ENCODE peak calls at places on chromosomes 13 and 19, in eight cellular contexts. C is breast epithelium, W is HL-60, O is stomach, Y is H1, V is upper lobe of left lung, J is GM12878, K is SK-N-SH. I is an unnamed sample.
A peak's percentile ranks its signal among the peaks of the same experiment; 100 is the strongest.

GRCh38 chr13:80036845-80037504 is 304.0 kb downstream of the SPRY2 start:
- DNase-seq in C (no peak), W (peak; percentile 89), O (no peak), Y (no peak), V (no peak), J (no peak), K (no peak), I (no peak)

GRCh38 chr13:77832339-77833100 is 86.1 kb downstream of the EDNRB start:
- DNase-seq in C (no peak), W (peak; percentile 69), O (no peak), Y (no peak), V (no peak), J (no peak), K (no peak), I (no peak)

GRCh38 chr13:37747071-37747612 is 122.4 kb downstream of the TRPC4 start:
- DNase-seq in C (no peak), W (no peak), O (no peak), Y (no peak), V (no peak), J (no peak), K (no peak), I (no peak)

GRCh38 chr13:41501281-41501680 is 43.9 kb downstream of the RGCC start:
- DNase-seq in C (no peak), W (no peak), O (no peak), Y (no peak), V (no peak), J (no peak), K (no peak), I (no peak)

GRCh38 chr19:50717026-50717723 is 2.4 kb downstream of the SHANK1 start:
- DNase-seq in C (no peak), W (no peak), O (no peak), Y (no peak), V (peak; percentile 79), J (no peak), K (no peak), I (no peak)

GRCh38 chr13:110616103-110617101 is 1.1 kb downstream of the NAXD start:
- DNase-seq in C (peak; percentile 57), W (peak; percentile 46), O (peak; percentile 55), Y (no peak), V (no peak), J (no peak), K (peak; percentile 56), I (peak; percentile 52)

GRCh38 chr19:2867025-2867991 is at the start of gene ZNF556:
- DNase-seq in C (no peak), W (no peak), O (no peak), Y (no peak), V (peak; percentile 61), J (no peak), K (peak; percentile 99), I (no peak)

GRCh38 chr13:109196896-109197295 is 567.5 kb downstream of the MYO16 start:
- DNase-seq in C (no peak), W (peak; percentile 23), O (no peak), Y (no peak), V (no peak), J (no peak), K (no peak), I (no peak)

GRCh38 chr19:42166336-42166735 is 34.1 kb upstream of the POU2F2 start:
- DNase-seq in C (no peak), W (no peak), O (no peak), Y (no peak), V (no peak), J (no peak), K (no peak), I (no peak)

GRCh38 chr13:38542601-38543000 is 144.3 kb upstream of the FREM2 start:
- DNase-seq in C (no peak), W (no peak), O (no peak), Y (no peak), V (no peak), J (no peak), K (no peak), I (no peak)

GRCh38 chr19:13865243-13865577 is 11.7 kb upstream of the NANOS3 start:
- DNase-seq in C (no peak), W (no peak), O (no peak), Y (no peak), V (no peak), J (no peak), K (no peak), I (no peak)

GRCh38 chr19:13864223-13864512 is 12.8 kb upstream of the NANOS3 start:
- DNase-seq in C (no peak), W (no peak), O (no peak), Y (no peak), V (no peak), J (no peak), K (no peak), I (no peak)

GRCh38 chr19:13866463-13867046 is 10.4 kb upstream of the NANOS3 start:
- DNase-seq in C (no peak), W (no peak), O (no peak), Y (no peak), V (no peak), J (no peak), K (no peak), I (no peak)

GRCh38 chr19:13865578-13866462 is 11.1 kb upstream of the NANOS3 start:
- DNase-seq in C (no peak), W (no peak), O (no peak), Y (no peak), V (peak; percentile 90), J (no peak), K (peak; percentile 81), I (no peak)

DNA sequence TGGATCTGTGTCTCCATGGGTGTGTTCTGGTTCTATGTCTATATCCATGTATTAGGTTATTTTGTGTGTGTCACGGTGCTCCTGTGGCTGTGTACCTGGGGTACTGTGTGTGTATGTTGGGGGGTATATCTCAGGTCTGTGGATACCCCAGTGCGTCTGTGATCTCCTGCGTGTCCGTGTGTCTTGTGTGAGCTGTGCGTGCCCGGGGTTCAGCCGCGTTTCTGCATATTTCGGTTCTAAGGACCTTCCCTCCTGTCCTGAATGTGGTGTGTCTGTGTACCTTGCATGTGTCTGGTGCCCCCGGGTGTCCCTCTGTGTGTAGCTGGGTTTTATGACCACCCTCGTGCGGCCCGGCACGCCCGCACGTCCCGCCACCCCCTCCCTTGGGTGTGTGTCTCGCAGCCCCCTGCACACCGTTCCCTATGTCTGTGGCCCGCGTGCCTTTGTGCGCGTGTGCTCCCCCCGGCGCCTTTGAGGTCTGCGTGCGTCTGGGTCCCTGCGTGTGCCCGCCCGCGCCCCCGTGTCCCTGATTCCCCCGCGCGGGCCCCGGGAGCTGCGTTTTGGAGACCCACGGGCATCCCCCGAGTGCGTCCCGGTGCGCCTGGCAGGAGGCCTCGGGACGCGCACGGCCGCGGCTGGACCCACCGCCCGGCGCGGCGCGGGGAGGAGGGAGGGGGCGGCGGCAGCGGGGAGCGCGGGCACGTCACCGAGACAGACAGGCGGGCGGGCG is 12.3 kb upstream of the NANOS3 start:
- DNase-seq in C (no peak), W (no peak), O (no peak), Y (no peak), V (peak; percentile 87), J (no peak), K (peak; percentile 85), I (no peak)
- H3K27ac ChIP-seq in C (peak overlapping the region; percentile 78), W (no peak overlapping the region), O (peak overlapping the region; percentile 50), Y (no peak overlapping the region), V (peak overlapping the region; percentile 64), J (no peak overlapping the region), K (peak overlapping the region; percentile 35), I (peak overlapping the region; percentile 84)

DNA sequence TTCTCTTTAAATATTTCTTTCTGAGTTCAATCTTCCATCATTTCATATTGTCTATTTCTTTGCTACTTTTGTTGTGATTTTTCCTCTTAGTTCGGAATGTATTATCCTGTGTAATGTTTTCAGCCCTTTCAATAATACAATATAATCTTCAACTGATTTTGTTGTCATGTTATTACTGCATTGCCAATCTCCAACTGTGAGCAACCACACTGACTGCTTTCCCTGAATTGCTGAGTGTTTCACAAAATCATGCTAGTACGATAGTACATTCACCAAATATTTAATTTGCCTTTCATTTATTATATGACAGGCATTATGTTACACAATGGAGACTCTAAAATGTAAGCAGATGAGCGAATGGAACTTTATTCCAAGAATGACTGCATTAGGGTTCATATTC is 744.3 kb upstream of the ATXN8OS start:
- DNase-seq in C (no peak), W (no peak), O (no peak), Y (no peak), V (no peak), J (no peak), K (no peak), I (no peak)
- TF ChIP-seq POLR2AphosphoS5 in C (no peak), W (no peak), O (no peak), Y (no peak), V (no peak), J (no peak), K (no peak), I (no peak)

GRCh38 chr19:480016-480855 is 16.1 kb upstream of the MADCAM1 start:
- DNase-seq in C (peak; percentile 57), W (peak; percentile 15), O (peak; percentile 85), Y (no peak), V (peak; percentile 87), J (no peak), K (peak; percentile 84), I (peak; percentile 77)
- H3K4me3 ChIP-seq in C (peak overlapping the region; percentile 55), W (no peak overlapping the region), O (peak overlapping the region; percentile 15), Y (no peak overlapping the region), V (peak overlapping the region; percentile 16), J (no peak overlapping the region), K (no peak overlapping the region), I (no peak overlapping the region)

GRCh38 chr13:66969291-66969690 is 260.8 kb downstream of the PCDH9 start:
- DNase-seq in C (no peak), W (no peak), O (no peak), Y (no peak), V (no peak), J (no peak), K (no peak), I (no peak)

GRCh38 chr13:66972659-66973058 is 257.5 kb downstream of the PCDH9 start:
- DNase-seq in C (no peak), W (no peak), O (no peak), Y (no peak), V (no peak), J (no peak), K (no peak), I (no peak)

GRCh38 chr13:66965146-66965545 is 265.0 kb downstream of the PCDH9 start:
- DNase-seq in C (no peak), W (no peak), O (no peak), Y (no peak), V (no peak), J (no peak), K (no peak), I (no peak)

GRCh38 chr13:66962953-66963352 is 267.2 kb downstream of the PCDH9 start:
- DNase-seq in C (no peak), W (no peak), O (no peak), Y (no peak), V (no peak), J (no peak), K (no peak), I (no peak)

DNA sequence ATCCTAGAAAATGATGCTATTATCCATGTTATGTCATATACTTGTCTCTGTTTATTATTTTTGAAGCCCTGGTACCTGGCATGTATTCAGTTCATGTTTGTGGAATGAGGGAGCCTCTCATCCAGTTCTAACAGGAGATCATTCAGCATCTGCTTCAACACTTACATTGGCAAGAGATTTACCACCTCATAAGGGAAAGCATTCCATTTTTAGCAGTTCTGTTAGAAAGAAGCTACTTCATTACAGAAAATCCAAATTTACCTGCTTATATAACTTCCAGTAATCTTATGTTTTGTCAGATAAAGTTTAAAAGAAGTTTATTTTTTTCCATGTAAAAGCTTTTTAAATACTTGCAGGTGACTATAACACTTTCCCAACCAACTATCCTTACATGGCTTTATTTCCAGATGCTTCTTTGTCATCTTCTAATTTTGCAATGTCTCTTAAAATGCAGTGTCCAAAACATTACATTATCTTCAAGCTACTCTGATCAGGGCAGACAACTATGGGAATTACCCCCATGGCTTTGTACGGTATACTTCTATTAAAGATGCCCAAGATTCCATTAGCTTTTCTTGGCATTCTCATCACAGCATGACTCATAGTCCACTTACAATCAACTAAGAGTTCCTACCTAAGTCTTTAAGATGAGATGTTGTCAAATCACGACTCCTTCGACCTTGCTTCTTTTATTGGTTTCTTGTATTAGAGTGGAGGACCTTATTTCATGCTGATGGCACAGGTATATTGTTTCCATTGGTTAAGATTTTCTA is 262.1 kb downstream of the PCDH9 start:
- DNase-seq in C (no peak), W (no peak), O (no peak), Y (no peak), V (no peak), J (no peak), K (no peak), I (no peak)
- H3K27ac ChIP-seq in C (no peak overlapping the region), W (no peak overlapping the region), O (no peak overlapping the region), Y (no peak overlapping the region), V (no peak overlapping the region), J (no peak overlapping the region), K (no peak overlapping the region), I (no peak overlapping the region)